ENCODE peak calls at places on chromosomes 6 and 20, in four cellular contexts. U is central memory CD4-positive, alpha-beta T cell; H is glomerular endothelial cell; L is Peyer's patch. A is an unnamed sample.
A peak's percentile ranks its signal among the peaks of the same experiment; 100 is the strongest.

GRCh38 chr6:52745764-52746201 is 17.5 kb downstream of the GSTA2 start:
- DNase-seq in H (no peak), U (no peak), L (no peak), A (no peak)

GRCh38 chr6:156976144-156977088 is 199.2 kb downstream of the ARID1B start:
- DNase-seq in H (no peak), L (no peak), U (no peak), A (no peak)

GRCh38 chr20:41340327-41341055 is at the start of gene LPIN3:
- DNase-seq in L (peak; percentile 92), H (no peak), U (peak; percentile 18), A (no peak)

GRCh38 chr20:37406010-37406998 is 60.4 kb downstream of the SRC start:
- DNase-seq in H (no peak), L (peak; percentile 61), U (no peak), A (no peak)

GRCh38 chr6:114342086-114342825 is 567 bp downstream of the HS3ST5 start:
- DNase-seq in H (no peak), U (no peak), L (no peak), A (no peak)

GRCh38 chr6:113879186-113880096 is 22.3 kb downstream of the MARCKS start:
- DNase-seq in L (peak; percentile 76), U (no peak), H (no peak), A (peak; percentile 75)

GRCh38 chr6:71406871-71407860 is 118.6 kb downstream of the OGFRL1 start:
- DNase-seq in H (no peak), L (no peak), U (no peak), A (no peak)

GRCh38 chr6:163707385-163708355 is 293.2 kb downstream of the QKI start:
- DNase-seq in L (no peak), U (no peak), H (no peak), A (no peak)

GRCh38 chr20:35191419-35191818 is 19.5 kb downstream of the PROCR start:
- DNase-seq in H (no peak), U (no peak), L (no peak), A (no peak)

GRCh38 chr6:31697555-31697954 is 5.6 kb downstream of the ABHD16A start:
- DNase-seq in L (no peak), H (no peak), U (no peak), A (no peak)

GRCh38 chr6:159890201-159890600 is 587 bp upstream of the MAS1 start:
- DNase-seq in H (no peak), U (no peak), L (no peak), A (no peak)

GRCh38 chr20:39588148-39588757 is 626.1 kb downstream of the DHX35 start:
- DNase-seq in H (no peak), L (no peak), U (no peak), A (no peak)

GRCh38 chr20:48456361-48457184 is 371.2 kb downstream of the PREX1 start:
- DNase-seq in L (no peak), U (no peak), H (no peak), A (no peak)

GRCh38 chr6:97176468-97176867 is 106.5 kb downstream of the MMS22L start:
- DNase-seq in U (no peak), H (no peak), L (no peak), A (no peak)

GRCh38 chr6:156427345-156427744 is 349.8 kb upstream of the ARID1B start:
- DNase-seq in H (no peak), U (no peak), L (peak; percentile 50), A (no peak)

GRCh38 chr20:46393967-46394366 is 12.4 kb downstream of the ELMO2 start:
- DNase-seq in L (no peak), H (no peak), U (no peak), A (no peak)

GRCh38 chr6:161038229-161039003 is 46.8 kb downstream of the MAP3K4 start:
- DNase-seq in U (no peak), L (no peak), H (no peak), A (no peak)

GRCh38 chr6:2684059-2684749 is 66.5 kb downstream of the MYLK4 start:
- DNase-seq in U (no peak), H (no peak), L (no peak), A (no peak)

GRCh38 chr20:47262365-47263013 is 94.0 kb downstream of the ZMYND8 start:
- DNase-seq in H (no peak), L (no peak), U (no peak), A (no peak)

GRCh38 chr6:431986-432385 is 40.4 kb downstream of the IRF4 start:
- DNase-seq in L (peak; percentile 44), H (no peak), U (peak; percentile 9), A (no peak)

A was measured in pulmonary artery endothelial cell.